ENCODE peak calls at places on chromosomes 7 and 10, in ten cellular contexts. G is tibial artery, W is SK-N-SH, N is IMR-90, R is coronary artery, Y is mammary epithelial cell, S is cardiac muscle cell, Z is esophagus squamous epithelium, F is AG09309, K is stomach. J is an unnamed sample.
A peak's percentile ranks its signal among the peaks of the same experiment; 100 is the strongest.

GRCh38 chr7:30912986-30913671 is 1.5 kb downstream of the AQP1 start:
- DNase-seq in G (no peak), W (peak; percentile 82), N (no peak), R (no peak), Y (no peak), S (no peak), Z (no peak), F (no peak), K (no peak), J (no peak)

GRCh38 chr7:111708072-111708471 is 145.8 kb upstream of the IMMP2L start:
- DNase-seq in G (no peak), W (no peak), N (peak; percentile 18), R (no peak), Y (no peak), S (no peak), Z (no peak), F (no peak), K (no peak), J (no peak)

GRCh38 chr10:58435297-58435696 is 50.1 kb downstream of the TFAM start:
- DNase-seq in G (peak; percentile 87), W (no peak), N (peak; percentile 99), R (peak; percentile 79), Y (peak; percentile 91), S (peak; percentile 21), Z (no peak), F (peak; percentile 96), K (no peak), J (no peak)

GRCh38 chr7:10122573-10123100 is 851.0 kb upstream of the PHF14 start:
- DNase-seq in G (no peak), W (peak; percentile 68), N (no peak), R (no peak), Y (no peak), S (peak; percentile 20), Z (no peak), F (no peak), K (no peak), J (no peak)

GRCh38 chr10:60417898-60418297 is 28.2 kb upstream of the ANK3 start:
- DNase-seq in G (no peak), W (no peak), N (peak; percentile 39), R (no peak), Y (peak; percentile 61), S (no peak), Z (no peak), F (no peak), K (no peak), J (no peak)

GRCh38 chr7:17934094-17934493 is 6.2 kb downstream of the SNX13 start:
- DNase-seq in G (no peak), W (no peak), N (no peak), R (no peak), Y (no peak), S (no peak), Z (no peak), F (no peak), K (no peak), J (no peak)

GRCh38 chr10:62779487-62780248 is 24.9 kb upstream of the ADO start:
- DNase-seq in G (no peak), W (no peak), N (peak; percentile 4), R (no peak), Y (peak; percentile 80), S (no peak), Z (no peak), F (peak; percentile 10), K (peak; percentile 49), J (no peak)

GRCh38 chr7:7274782-7275181 is 92.4 kb downstream of the C1GALT1 start:
- DNase-seq in G (no peak), W (no peak), N (peak; percentile 33), R (no peak), Y (peak; percentile 17), S (no peak), Z (no peak), F (no peak), K (no peak), J (no peak)

GRCh38 chr10:98920362-98920761 is 315.3 kb downstream of the HPSE2 start:
- DNase-seq in G (no peak), W (no peak), N (peak; percentile 4), R (no peak), Y (no peak), S (no peak), Z (no peak), F (no peak), K (no peak), J (no peak)

GRCh38 chr7:107913846-107914245 is 22.9 kb downstream of the DLD start:
- DNase-seq in G (no peak), W (no peak), N (peak; percentile 61), R (no peak), Y (peak; percentile 29), S (no peak), Z (no peak), F (no peak), K (no peak), J (no peak)

GRCh38 chr10:95988702-95989101 is 54.7 kb upstream of the CCNJ start:
- DNase-seq in G (no peak), W (no peak), N (no peak), R (no peak), Y (no peak), S (no peak), Z (no peak), F (no peak), K (no peak), J (no peak)
- TF ChIP-seq CTCF in G (no peak), W (no peak), N (no peak), R (no peak), Y (no peak), S (no peak), Z (no peak), F (no peak), K (no peak), J (no peak)

GRCh38 chr10:101311440-101312067 is 42.4 kb upstream of the BTRC start:
- DNase-seq in G (no peak), W (no peak), N (no peak), R (no peak), Y (no peak), S (peak; percentile 46), Z (no peak), F (no peak), K (no peak), J (no peak)
- TF ChIP-seq CTCF in G (no peak), W (no peak), N (no peak), R (no peak), Y (no peak), S (no peak), Z (no peak), F (no peak), K (no peak), J (no peak)

GRCh38 chr10:101267776-101268175 is 38.5 kb upstream of the LBX1 start:
- DNase-seq in G (no peak), W (no peak), N (no peak), R (no peak), Y (no peak), S (no peak), Z (no peak), F (no peak), K (no peak), J (no peak)

GRCh38 chr10:101273330-101273729 is 44.1 kb upstream of the LBX1 start:
- DNase-seq in G (no peak), W (no peak), N (no peak), R (no peak), Y (peak; percentile 25), S (no peak), Z (no peak), F (peak; percentile 8), K (no peak), J (no peak)

GRCh38 chr10:101270763-101271162 is 41.5 kb upstream of the LBX1 start:
- DNase-seq in G (no peak), W (no peak), N (no peak), R (no peak), Y (no peak), S (no peak), Z (no peak), F (no peak), K (no peak), J (no peak)

GRCh38 chr10:101273736-101274135 is 44.5 kb upstream of the LBX1 start:
- DNase-seq in G (no peak), W (no peak), N (no peak), R (no peak), Y (peak; percentile 20), S (no peak), Z (no peak), F (no peak), K (no peak), J (no peak)

DNA sequence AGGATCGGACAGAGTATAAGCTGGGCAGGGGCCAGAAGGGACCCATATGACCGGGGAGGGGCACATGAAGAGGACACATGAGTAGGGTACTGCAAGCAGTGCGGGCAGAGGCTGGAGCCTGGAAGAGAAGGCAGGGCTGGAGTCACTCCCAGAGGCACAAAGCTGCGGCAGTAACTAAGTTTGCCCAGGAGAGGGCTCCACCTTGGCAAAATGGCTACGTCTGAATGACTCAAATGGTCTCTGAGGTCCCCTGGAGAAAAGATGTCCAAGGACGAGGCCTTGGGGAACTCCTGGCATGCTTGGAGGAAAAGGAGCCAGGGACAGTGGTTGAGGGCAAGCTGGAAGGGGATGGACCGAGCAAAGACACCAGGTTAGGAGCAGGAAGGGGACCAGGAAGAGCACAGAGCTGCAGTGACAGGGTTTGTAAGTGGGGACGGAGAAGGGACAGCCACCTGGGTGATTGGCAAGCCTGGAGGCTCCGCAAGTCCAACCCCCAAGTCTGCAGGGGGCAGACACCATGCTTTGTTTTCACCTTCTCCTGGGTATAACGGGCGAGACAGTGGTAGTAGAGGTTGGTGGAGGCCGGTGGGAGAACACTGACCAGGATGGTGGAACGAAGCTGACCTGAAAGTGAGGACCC is 43.1 kb upstream of the LBX1 start:
- DNase-seq in G (peak; percentile 68), W (peak; percentile 83), N (peak; percentile 54), R (no peak), Y (peak; percentile 50), S (peak; percentile 78), Z (no peak), F (peak; percentile 10), K (peak; percentile 66), J (peak; percentile 57)
- TF ChIP-seq CTCF in G (peak; percentile 65), W (peak; percentile 76), N (peak; percentile 76), R (peak; percentile 66), Y (peak; percentile 76), S (peak; percentile 86), Z (peak; percentile 44), F (peak; percentile 83), K (peak; percentile 56), J (peak; percentile 78)

DNA sequence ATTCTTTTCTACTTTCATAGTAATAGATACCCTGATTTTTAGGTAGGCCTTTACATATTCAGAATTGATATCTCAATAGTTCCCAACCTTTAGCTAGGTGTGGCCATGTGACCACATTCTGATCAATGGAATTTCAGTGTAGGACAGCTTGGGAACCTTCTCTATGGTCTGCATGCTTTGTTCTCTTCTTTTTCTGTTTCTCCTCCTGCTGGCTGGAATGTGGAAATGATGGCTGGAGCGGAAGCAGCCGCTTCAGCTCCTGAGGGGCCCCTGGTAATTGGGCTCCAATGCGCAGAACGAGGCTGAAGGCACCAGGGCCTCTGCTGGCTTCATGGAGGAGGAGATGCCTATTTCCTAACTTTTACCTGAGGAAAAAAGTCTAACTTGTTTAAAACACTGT is 152.6 kb downstream of the ZMYND11 start:
- DNase-seq in G (no peak), W (no peak), N (no peak), R (no peak), Y (no peak), S (no peak), Z (no peak), F (no peak), K (no peak), J (no peak)
- TF ChIP-seq CTCF in G (no peak), W (peak; percentile 55), N (peak; percentile 31), R (no peak), Y (no peak), S (peak; percentile 25), Z (no peak), F (peak; percentile 32), K (no peak), J (peak; percentile 34)